ENCODE peak calls at places on chromosomes 6 and 20, in five cellular contexts. Q, F, S, U and A are unnamed samples.
A peak's percentile ranks its signal among the peaks of the same experiment; 100 is the strongest.

GRCh38 chr20:51600016-51600420 is 57.5 kb upstream of the NFATC2 start:
- DNase-seq in F (peak; percentile 43), S (no peak), U (no peak), Q (no peak), A (no peak)

GRCh38 chr6:124434416-124434815 is 527.8 kb upstream of the RNF217 start:
- DNase-seq in S (no peak), U (no peak), F (no peak), Q (no peak), A (no peak)

GRCh38 chr6:75157336-75157735 is 48.5 kb downstream of the COL12A1 start:
- DNase-seq in Q (no peak), F (no peak), U (no peak), S (no peak), A (no peak)

GRCh38 chr20:40414843-40415615 is 274.0 kb downstream of the MAFB start:
- DNase-seq in S (no peak), F (no peak), U (no peak), Q (no peak), A (no peak)

GRCh38 chr6:56073315-56073714 is 174.1 kb downstream of the COL21A1 start:
- DNase-seq in U (no peak), F (peak; percentile 69), S (no peak), Q (no peak), A (no peak)

GRCh38 chr20:16539280-16539679 is 34.0 kb downstream of the KIF16B start:
- DNase-seq in Q (no peak), U (no peak), F (peak; percentile 30), S (no peak), A (no peak)

GRCh38 chr6:18395851-18396187 is 8.7 kb downstream of the RNF144B start:
- DNase-seq in S (no peak), Q (no peak), U (no peak), F (no peak), A (no peak)

GRCh38 chr6:53659458-53659857 is 6.1 kb downstream of the KLHL31 start:
- DNase-seq in U (no peak), F (no peak), Q (no peak), S (no peak), A (no peak)

GRCh38 chr20:14963262-14963663 is 625.9 kb upstream of the FLRT3 start:
- DNase-seq in S (no peak), Q (peak; percentile 26), F (peak; percentile 4), U (peak; percentile 11), A (no peak)

GRCh38 chr6:7311920-7312615 is 931 bp downstream of the SSR1 start:
- DNase-seq in U (no peak), S (peak; percentile 25), Q (no peak), F (no peak), A (no peak)

GRCh38 chr20:62219101-62219991 is 732 bp downstream of the HRH3 start:
- DNase-seq in F (no peak), Q (no peak), U (no peak), S (no peak), A (no peak)

GRCh38 chr6:44800171-44800671 is 412.7 kb downstream of the CDC5L start:
- DNase-seq in Q (no peak), F (peak; percentile 86), U (no peak), S (no peak), A (no peak)

GRCh38 chr6:38651121-38651784 is 11.5 kb upstream of the BTBD9 start:
- DNase-seq in F (no peak), U (no peak), Q (no peak), S (no peak), A (no peak)

GRCh38 chr6:166772518-166772917 is 145.5 kb upstream of the RPS6KA2 start:
- DNase-seq in F (no peak), U (no peak), S (no peak), Q (no peak), A (no peak)

GRCh38 chr6:73054958-73055357 is 170.3 kb downstream of the KHDC1L start:
- DNase-seq in F (no peak), Q (no peak), S (no peak), U (no peak), A (no peak)

GRCh38 chr20:14055127-14055742 is 59.9 kb downstream of the MACROD2 start:
- DNase-seq in U (peak; percentile 48), F (peak; percentile 78), Q (peak; percentile 48), S (peak; percentile 71), A (peak; percentile 26)

GRCh38 chr6:159513914-159514313 is 179.1 kb downstream of the SOD2 start:
- DNase-seq in F (no peak), S (no peak), Q (no peak), U (no peak), A (no peak)

GRCh38 chr20:31496761-31497295 is 17.4 kb upstream of the HM13 start:
- DNase-seq in F (peak; percentile 77), S (no peak), U (no peak), Q (no peak), A (no peak)

GRCh38 chr20:31489152-31489551 is 14.1 kb downstream of the REM1 start:
- DNase-seq in Q (no peak), S (no peak), U (no peak), F (no peak), A (no peak)

GRCh38 chr20:31490752-31491151 is 15.7 kb downstream of the REM1 start:
- DNase-seq in F (no peak), U (no peak), S (no peak), Q (no peak), A (no peak)

GRCh38 chr20:31497838-31498540 is 16.3 kb upstream of the HM13 start:
- DNase-seq in U (no peak), F (peak; percentile 90), Q (peak; percentile 15), S (no peak), A (no peak)

GRCh38 chr20:31494131-31494530 is 19.0 kb downstream of the REM1 start:
- DNase-seq in S (peak; percentile 44), U (no peak), F (peak; percentile 73), Q (peak; percentile 77), A (no peak)
- TF ChIP-seq CTCF in S (peak; percentile 40), U (peak; percentile 58), F (peak; percentile 58), Q (peak; percentile 87), A (no peak)

DNA sequence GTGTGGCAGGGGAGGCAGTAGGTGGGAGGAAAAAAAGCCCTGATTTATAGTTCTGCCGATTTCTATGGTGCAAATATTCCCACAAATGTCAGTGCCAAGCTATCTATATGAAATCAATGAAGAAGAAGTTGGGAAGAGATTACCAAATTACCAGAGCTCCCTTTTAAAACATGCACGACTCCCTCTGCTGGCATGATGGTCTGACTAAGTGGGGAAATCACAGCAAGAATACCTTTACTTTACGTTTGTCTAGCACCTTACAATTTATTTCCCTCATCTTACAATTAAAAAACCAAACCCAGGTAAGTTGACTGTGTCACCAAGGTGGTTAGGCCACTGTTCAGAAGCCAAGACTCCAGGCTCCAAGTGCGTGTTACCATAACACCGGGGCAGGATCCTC is 55.6 kb downstream of the AGPAT4 start:
- DNase-seq in S (no peak), Q (no peak), F (no peak), U (no peak), A (no peak)
- TF ChIP-seq CTCF in S (peak; percentile 11), Q (no peak), F (no peak), U (no peak), A (no peak)

DNA sequence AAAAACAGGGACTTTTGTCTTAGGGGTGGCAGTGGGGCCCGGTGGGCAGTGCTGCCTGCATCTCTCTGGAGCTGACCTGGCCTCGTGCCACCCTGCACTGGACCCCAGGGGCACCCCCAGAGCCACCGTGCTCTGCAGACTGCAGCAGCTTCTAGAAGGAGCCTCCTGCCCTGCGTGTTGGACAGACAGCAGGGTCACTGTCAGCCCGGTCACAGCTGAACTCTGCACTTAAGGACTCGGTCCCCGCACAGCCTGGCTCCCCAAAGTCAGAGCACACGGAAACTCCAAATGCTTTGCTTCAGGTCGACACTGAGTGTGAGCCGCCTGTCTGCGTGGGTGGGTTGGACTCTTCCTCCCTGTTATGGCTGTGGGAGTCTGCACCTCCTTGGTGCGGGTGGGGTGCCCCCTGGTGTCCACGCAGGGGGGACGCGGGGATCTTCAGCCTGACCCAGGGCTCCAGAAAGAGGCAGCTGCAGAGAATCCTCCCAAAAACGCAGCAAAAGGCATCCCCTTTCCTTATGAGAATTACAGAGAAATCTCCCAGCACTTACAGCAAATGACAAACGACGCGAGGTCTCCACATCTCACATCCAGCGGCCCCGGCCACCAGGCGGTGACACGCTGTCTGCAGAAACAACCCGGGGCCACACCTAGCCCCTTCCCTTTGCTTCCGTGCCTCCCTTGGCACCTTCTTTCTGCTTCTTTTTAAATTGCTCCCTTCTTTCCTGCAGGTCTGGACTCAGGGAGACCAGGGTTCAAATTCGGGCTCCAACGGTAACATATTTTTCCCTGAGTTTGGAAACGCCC is 36.3 kb upstream of the DACT2 start:
- DNase-seq in Q (peak; percentile 10), U (no peak), S (peak; percentile 45), F (peak; percentile 87), A (no peak)
- TF ChIP-seq CTCF in Q (peak; percentile 75), U (peak; percentile 1), S (peak; percentile 67), F (peak; percentile 90), A (no peak)

DNA sequence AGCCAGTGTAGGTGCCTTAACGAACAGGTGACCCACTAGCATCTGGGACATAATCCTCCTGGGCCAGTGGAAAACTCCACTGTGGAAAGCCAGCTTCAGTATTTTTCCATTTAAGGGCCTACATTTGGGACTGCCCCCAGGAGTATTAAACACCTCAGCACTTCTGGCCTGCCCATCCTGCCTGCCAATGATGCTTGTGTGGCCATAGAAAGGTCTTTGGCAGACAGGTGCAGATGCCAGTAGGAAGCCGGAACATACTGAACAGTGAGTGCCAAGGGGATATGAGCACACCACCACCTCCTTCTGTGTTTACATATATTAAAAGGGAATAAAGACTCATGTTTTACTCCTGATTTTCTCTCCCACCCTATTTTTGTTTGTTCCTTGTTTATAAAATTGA is 19.9 kb downstream of the MCM8 start:
- DNase-seq in U (no peak), S (no peak), F (no peak), Q (no peak), A (no peak)
- TF ChIP-seq CTCF in U (no peak), S (no peak), F (no peak), Q (no peak), A (no peak)

DNA sequence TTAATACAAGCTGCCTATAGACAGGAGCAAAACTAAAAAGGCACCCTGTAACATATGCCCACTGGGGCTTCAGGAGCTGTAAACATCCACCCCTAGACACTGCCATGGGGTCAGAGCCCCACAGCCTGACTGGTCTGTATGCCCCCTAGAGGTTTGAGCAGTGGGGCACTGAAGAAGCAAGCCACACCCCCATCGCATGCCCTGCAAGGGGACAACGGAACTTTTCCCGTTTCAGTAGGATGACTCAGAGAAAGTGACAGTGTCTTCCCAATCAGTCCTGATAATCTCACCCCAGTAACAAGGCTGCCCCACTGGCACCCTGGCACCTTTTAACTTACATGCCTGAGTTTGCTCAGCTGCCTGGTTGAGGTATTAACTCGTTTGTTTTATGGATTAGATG is 35.9 kb downstream of the BEND3 start:
- DNase-seq in Q (peak; percentile 18), U (no peak), F (no peak), S (peak; percentile 46), A (no peak)
- TF ChIP-seq CTCF in Q (peak; percentile 39), U (peak; percentile 3), F (no peak), S (no peak), A (no peak)

DNA sequence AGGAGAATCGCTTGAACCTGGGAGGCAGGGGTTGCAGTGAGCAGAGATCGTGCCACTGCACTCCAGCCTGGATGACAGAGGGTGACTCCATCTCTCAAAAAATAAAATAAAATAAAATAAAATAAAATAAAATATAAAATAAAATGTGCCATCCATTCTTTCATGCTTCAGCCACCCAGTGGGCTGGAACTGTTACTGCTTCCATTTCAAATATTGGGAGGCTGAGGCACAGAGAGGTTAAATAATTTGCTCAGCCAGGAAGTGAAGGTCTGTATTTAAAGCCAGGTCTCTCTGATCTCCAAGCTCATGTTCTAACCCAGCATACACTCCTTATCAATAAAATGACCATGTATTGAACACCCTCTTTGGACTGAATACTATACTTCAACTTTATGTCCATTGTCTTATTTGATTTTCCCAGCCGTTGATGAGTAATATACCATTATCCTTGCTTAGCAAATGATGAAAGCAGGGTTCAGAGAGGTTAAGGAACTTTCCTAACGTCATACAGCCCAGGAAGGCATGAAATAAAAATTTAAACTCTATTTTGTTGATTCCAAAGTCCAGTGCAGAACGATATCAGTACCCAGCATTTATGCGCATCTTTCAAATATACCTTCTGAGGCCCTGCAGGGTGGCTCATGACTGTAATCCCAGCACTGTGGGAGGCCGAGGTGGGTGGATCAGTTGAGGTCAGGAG is 25.8 kb upstream of the SLC9A8 start:
- DNase-seq in U (no peak), Q (no peak), S (peak; percentile 45), F (peak; percentile 23), A (no peak)
- TF ChIP-seq CTCF in U (no peak), Q (peak; percentile 36), S (peak; percentile 14), F (peak; percentile 38), A (no peak)